ENCODE peak calls at places on chromosomes 2 and 18, in nine cellular contexts. J is GM12865, S is OCI-LY7, K is WERI-Rb-1, T is neural crest cell, O is WTC11, P is foreskin fibroblast, H is fibroblast of pulmonary artery, U is GM12864. V is an unnamed sample.

GRCh38 chr18:57705861-57706590 is 84.4 kb upstream of the NARS1 start:
- DNase-seq in J (no peak), S (no peak), K (no peak), T (no peak), O (no peak), P (no peak), H (no peak), U (no peak), V (no peak)

GRCh38 chr2:34099377-34099776 is 500.3 kb upstream of the FAM98A start:
- DNase-seq in J (no peak), S (no peak), K (peak; percentile 16), T (no peak), O (no peak), P (no peak), H (no peak), U (no peak), V (no peak)

GRCh38 chr2:159755788-159756187 is 42.2 kb downstream of the CD302 start:
- DNase-seq in J (no peak), S (no peak), K (no peak), T (no peak), O (no peak), P (peak; percentile 17), H (peak; percentile 27), U (no peak), V (no peak)

GRCh38 chr18:43933177-43933576 is 655.9 kb upstream of the SYT4 start:
- DNase-seq in J (no peak), S (no peak), K (no peak), T (no peak), O (no peak), P (no peak), H (no peak), U (no peak), V (no peak)

GRCh38 chr18:43875496-43875895 is 598.2 kb upstream of the SYT4 start:
- DNase-seq in J (no peak), S (no peak), K (no peak), T (no peak), O (no peak), P (peak; percentile 47), H (peak; percentile 10), U (no peak), V (no peak)

GRCh38 chr2:17538022-17538843 is 2.3 kb upstream of the VSNL1 start:
- DNase-seq in J (no peak), S (no peak), K (peak; percentile 30), T (no peak), O (peak; percentile 48), P (peak; percentile 23), H (peak; percentile 35), U (no peak), V (peak; percentile 38)

GRCh38 chr2:69453475-69454129 is 16.4 kb upstream of the NFU1 start:
- DNase-seq in J (peak; percentile 75), S (no peak), K (peak; percentile 22), T (no peak), O (no peak), P (no peak), H (no peak), U (peak; percentile 24), V (no peak)

GRCh38 chr2:42342061-42342794 is 18.8 kb downstream of the COX7A2L start:
- DNase-seq in J (peak; percentile 16), S (no peak), K (no peak), T (no peak), O (no peak), P (peak; percentile 92), H (peak; percentile 86), U (no peak), V (peak; percentile 57)

GRCh38 chr2:167966937-167967913 is 280.2 kb downstream of the STK39 start:
- DNase-seq in J (no peak), S (no peak), K (no peak), T (no peak), O (no peak), P (peak; percentile 16), H (no peak), U (no peak), V (no peak)

GRCh38 chr2:216803803-216804202 is 56.1 kb downstream of the TNP1 start:
- DNase-seq in J (no peak), S (no peak), K (no peak), T (no peak), O (no peak), P (no peak), H (no peak), U (no peak), V (no peak)

DNA sequence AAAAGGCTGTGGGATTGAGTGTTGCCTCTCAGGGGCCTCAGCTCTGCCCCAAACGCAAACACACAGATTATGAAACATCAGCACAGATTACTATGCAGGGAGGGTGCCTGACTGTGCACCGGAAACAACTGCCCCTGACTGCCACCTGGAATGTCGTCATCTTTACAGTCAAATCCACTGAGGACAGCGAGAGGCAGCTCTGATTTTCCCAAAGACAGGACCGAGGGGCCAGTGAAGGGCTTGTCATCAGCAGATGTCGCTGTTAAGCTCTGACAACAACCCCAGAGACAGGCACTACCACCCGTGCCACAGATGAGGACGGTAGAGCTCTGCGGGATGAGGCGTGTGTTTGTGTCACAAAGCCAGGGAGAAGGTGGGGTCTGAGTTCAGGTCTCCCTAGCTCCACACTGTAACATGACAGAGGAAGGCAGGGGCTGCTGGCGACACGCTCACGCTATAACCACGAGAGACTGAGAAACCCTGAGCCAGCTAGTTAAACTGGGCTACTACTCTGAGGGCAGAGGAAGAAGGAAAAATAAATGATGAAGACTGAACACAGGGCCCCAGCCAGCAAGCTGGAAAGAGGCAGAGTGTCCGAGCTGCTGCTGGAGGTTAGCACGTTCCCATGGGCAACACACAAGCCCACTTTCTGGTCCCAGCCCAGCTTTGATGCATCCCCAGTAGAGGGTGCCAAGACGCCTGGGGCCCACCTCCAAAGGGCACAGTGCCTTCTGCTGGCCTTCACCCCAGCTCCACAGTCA is 47.0 kb downstream of the PARD6G start:
- DNase-seq in J (no peak), S (no peak), K (peak; percentile 82), T (peak; percentile 18), O (peak; percentile 41), P (no peak), H (no peak), U (no peak), V (peak; percentile 40)
- TF ChIP-seq CTCF in J (no peak), S (peak; percentile 30), K (peak; percentile 89), T (no peak), O (no peak), P (peak; percentile 30), H (peak; percentile 4), U (no peak), V (no peak)

GRCh38 chr2:104077573-104077972 is 776.3 kb upstream of the POU3F3 start:
- DNase-seq in J (no peak), S (no peak), K (no peak), T (no peak), O (no peak), P (no peak), H (no peak), U (no peak), V (no peak)

DNA sequence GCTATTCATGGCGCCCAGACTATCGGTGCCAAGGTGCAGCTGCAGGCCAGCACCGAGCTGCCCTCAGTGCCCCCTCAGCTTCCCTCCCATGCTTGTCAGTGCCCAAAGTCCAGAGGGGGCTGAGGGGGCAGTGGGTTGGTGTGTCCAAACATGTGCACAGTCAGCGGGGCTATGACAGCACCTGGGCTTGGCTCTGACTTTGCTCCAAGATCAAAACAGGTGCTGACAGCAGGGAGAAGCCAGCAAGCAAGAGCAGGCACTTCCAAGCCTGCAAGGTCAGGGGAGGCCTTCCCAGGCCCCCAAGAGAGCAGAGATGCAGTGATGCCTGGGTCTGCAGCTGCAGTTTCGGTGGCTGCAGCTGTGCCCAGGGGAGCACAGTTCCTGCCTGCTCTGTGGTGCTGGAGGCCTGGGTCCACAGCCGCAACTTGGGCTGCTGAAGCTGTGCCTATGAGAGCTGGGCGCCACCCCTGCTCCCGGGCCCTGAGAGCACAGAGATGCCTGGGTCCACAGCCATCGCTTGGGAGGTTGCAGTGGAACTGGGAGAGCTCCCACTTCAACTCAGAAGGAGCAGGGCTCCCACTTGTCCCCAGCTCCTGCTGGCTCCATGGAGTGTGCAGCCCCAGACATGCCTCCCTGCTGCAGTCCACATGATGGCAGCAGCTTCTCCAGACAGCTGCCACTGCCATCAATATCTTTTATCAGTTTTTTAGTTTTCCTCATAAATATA is 775.3 kb upstream of the POU3F3 start:
- DNase-seq in J (no peak), S (peak; percentile 83), K (no peak), T (no peak), O (peak; percentile 26), P (no peak), H (no peak), U (no peak), V (peak; percentile 29)
- TF ChIP-seq CTCF in J (no peak), S (peak; percentile 68), K (no peak), T (peak; percentile 43), O (no peak), P (no peak), H (no peak), U (no peak), V (no peak)

DNA sequence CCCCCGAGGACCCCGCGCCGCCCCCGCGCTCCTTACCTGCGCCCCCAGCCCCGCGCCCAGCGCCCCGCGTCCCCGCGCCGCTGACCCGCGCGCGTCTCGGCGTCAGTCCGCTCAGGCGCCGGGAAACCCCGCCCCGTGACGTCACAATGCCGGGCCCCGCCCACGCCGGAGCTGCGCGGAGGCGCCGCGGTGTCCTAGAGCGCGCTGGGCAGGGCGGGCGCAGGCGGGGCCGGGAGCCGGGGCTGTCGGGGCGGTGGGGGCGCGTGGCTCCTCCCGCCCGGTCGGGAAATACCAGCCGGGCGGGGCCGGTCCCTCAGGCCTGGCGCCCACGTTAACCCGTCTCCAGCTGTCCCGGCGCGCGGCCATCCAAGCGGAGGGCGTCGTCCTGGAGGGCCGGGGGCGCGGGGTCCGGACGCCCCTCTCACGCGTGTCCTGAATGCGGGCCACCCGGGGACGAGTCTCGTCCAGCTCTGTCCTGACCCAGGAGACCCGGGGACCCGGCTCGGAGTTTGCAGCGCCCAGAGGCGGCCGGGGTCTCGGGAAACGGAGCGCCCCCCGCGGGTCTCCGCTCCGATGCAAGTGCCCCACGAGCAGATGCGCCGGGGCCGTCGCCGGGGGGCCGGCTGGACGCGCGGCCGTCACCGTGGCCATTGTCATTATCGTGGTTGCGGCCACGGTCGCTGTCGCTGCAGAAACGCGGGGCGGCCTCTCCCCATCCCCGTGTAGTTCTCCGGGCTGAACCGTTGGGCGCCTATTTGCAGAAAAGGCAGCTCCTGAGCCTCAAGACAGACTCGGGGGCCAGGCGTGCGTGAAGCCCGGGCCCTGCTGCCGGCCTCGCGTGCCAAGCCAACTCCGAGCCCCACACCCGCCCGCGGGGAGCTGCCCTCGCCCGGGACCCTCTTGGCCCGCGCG is at the start of gene SLC66A2:
- DNase-seq in J (peak; percentile 92), S (peak; percentile 72), K (peak; percentile 96), T (peak; percentile 90), O (peak; percentile 92), P (peak; percentile 85), H (peak; percentile 87), U (no peak), V (peak; percentile 99)
- TF ChIP-seq CTCF in J (no peak), S (peak; percentile 23), K (peak; percentile 10), T (peak; percentile 30), O (no peak), P (no peak), H (no peak), U (peak; percentile 3), V (no peak)

DNA sequence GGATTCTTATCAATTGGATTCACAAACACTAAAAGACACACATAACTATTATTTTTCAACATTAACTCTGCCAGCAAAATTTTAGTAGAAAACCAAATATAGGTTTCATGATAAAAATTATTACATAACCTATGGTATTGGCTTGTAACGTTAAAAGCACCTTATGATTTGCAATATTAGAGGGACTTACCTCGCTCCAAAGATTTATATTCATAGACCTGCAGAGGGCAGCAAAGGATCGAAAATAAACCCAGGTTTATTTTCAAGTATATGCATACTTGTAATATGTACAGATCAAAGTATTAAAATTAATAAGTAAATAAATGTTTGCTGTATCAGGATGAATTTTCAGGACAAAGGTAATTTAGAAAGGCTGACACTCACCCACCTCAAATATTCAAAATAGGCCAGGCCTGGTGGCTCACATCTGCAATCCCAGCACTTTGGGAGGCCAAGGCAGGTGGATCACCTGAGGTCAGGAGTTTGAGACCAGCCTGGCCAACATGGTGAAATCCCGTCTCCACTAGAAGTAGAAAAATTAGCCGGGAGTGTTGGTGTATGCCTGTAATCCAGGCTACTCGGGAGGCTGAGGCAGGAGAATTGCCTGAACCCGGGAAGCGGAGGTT is 45.3 kb downstream of the LRPPRC start:
- DNase-seq in J (peak; percentile 54), S (peak; percentile 56), K (no peak), T (peak; percentile 2), O (no peak), P (no peak), H (peak; percentile 61), U (no peak), V (no peak)
- TF ChIP-seq CTCF in J (no peak), S (peak; percentile 79), K (no peak), T (peak; percentile 66), O (no peak), P (peak; percentile 26), H (peak; percentile 44), U (peak; percentile 13), V (peak; percentile 53)

V was measured in glutamatergic neuron.